ENCODE peak calls at places on chromosomes 16 and 17, in seven cellular contexts. U, Z, N, F, Y, L and I are unnamed samples.

GRCh38 chr16:67431077-67431804 is at the start of gene HSD11B2:
- DNase-seq in U (peak), Z (no peak), N (no peak), F (peak), Y (no peak), L (peak), I (no peak)

GRCh38 chr16:29030086-29030840 is 45.4 kb downstream of the LAT start:
- DNase-seq in U (no peak), Z (peak), N (peak), F (no peak), Y (no peak), L (peak), I (no peak)

GRCh38 chr16:11034481-11034931 is 90.1 kb downstream of the CLEC16A start:
- DNase-seq in U (no peak), Z (no peak), N (no peak), F (no peak), Y (no peak), L (no peak), I (no peak)

GRCh38 chr16:4574919-4575705 is 19.0 kb downstream of the C16orf96 start:
- DNase-seq in U (no peak), Z (no peak), N (no peak), F (no peak), Y (no peak), L (no peak), I (no peak)

GRCh38 chr17:3772764-3773163 is 28.2 kb downstream of the ITGAE start:
- DNase-seq in U (no peak), Z (no peak), N (no peak), F (no peak), Y (no peak), L (no peak), I (no peak)

GRCh38 chr16:8717469-8717868 is 43.1 kb downstream of the ABAT start:
- DNase-seq in U (no peak), Z (no peak), N (no peak), F (no peak), Y (no peak), L (no peak), I (no peak)

GRCh38 chr17:33169580-33170285 is 123.4 kb downstream of the ASIC2 start:
- DNase-seq in U (no peak), Z (no peak), N (no peak), F (peak), Y (no peak), L (no peak), I (no peak)

GRCh38 chr16:56102159-56102798 is 89.0 kb upstream of the GNAO1 start:
- DNase-seq in U (peak), Z (no peak), N (peak), F (no peak), Y (peak), L (peak), I (no peak)

GRCh38 chr17:80946449-80946848 is 45.2 kb upstream of the CHMP6 start:
- DNase-seq in U (no peak), Z (no peak), N (peak), F (no peak), Y (no peak), L (no peak), I (no peak)

GRCh38 chr16:55496509-55497145 is 12.2 kb upstream of the LPCAT2 start:
- DNase-seq in U (no peak), Z (peak), N (no peak), F (no peak), Y (no peak), L (no peak), I (no peak)

GRCh38 chr17:79938696-79939435 is 96.8 kb downstream of the TBC1D16 start:
- DNase-seq in U (peak), Z (no peak), N (no peak), F (no peak), Y (no peak), L (no peak), I (no peak)

GRCh38 chr17:63762106-63763078 is 11.0 kb downstream of the CCDC47 start:
- DNase-seq in U (no peak), Z (no peak), N (no peak), F (no peak), Y (no peak), L (no peak), I (no peak)

GRCh38 chr16:2147981-2148671 is at the start of gene RAB26:
- DNase-seq in U (peak), Z (peak), N (peak), F (peak), Y (peak), L (peak), I (no peak)

GRCh38 chr16:48542020-48542473 is 67.9 kb downstream of the N4BP1 start:
- DNase-seq in U (peak), Z (no peak), N (peak), F (peak), Y (peak), L (peak), I (no peak)

GRCh38 chr16:66858740-66859396 is 14.7 kb downstream of the CA7 start:
- DNase-seq in U (peak), Z (no peak), N (no peak), F (peak), Y (no peak), L (peak), I (no peak)

GRCh38 chr17:44916059-44916780 is 920 bp upstream of the GFAP start:
- DNase-seq in U (no peak), Z (no peak), N (no peak), F (peak), Y (no peak), L (no peak), I (no peak)

GRCh38 chr17:44917456-44917855 is 2.2 kb upstream of the GFAP start:
- DNase-seq in U (peak), Z (no peak), N (peak), F (no peak), Y (no peak), L (no peak), I (no peak)

GRCh38 chr17:44918006-44918405 is 2.7 kb upstream of the GFAP start:
- DNase-seq in U (no peak), Z (no peak), N (no peak), F (peak), Y (no peak), L (no peak), I (no peak)

GRCh38 chr17:44915727-44916058 is 393 bp upstream of the GFAP start:
- DNase-seq in U (no peak), Z (no peak), N (no peak), F (no peak), Y (no peak), L (no peak), I (no peak)

GRCh38 chr17:44916781-44917241 is 1.5 kb upstream of the GFAP start:
- DNase-seq in U (peak), Z (no peak), N (peak), F (peak), Y (peak), L (no peak), I (peak)
- TF ChIP-seq CTCF in U (no peak), Z (no peak), N (no peak), F (no peak), Y (no peak), L (no peak), I (no peak)

GRCh38 chr17:49784636-49785035 is 3.8 kb upstream of the KAT7 start:
- DNase-seq in U (no peak), Z (no peak), N (no peak), F (no peak), Y (no peak), L (no peak), I (no peak)
- H3K4me3 ChIP-seq in U (no peak), Z (no peak), N (no peak), F (no peak), Y (no peak), L (no peak), I (no peak)

DNA sequence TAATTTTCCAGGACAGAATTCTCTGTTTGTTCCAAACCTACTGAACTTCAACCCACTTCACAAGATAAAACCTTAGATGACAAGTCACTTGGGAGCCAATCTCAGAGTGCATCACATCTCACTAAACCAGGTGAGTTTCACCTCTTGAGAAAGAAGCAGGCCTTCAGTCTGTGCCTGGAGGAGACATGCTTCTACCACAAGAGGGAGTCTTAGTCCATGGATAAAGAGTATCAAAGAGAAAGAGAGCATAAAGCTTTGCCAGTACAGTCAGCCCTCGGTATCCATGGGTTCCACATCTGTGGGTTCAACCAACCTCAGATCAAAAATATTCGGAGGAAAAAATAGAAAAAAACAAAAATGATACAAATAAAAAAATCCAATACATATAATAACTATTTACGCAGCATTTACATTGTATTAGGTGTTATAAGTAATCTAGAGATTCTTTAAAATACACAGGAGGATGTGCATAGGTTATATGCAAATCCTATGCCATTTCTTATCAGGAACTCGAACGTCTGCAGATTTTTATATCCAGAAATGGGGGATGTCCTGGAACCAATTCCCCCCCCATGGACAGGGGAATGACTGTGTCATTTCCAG is 37.7 kb downstream of the DUSP14 start:
- DNase-seq in U (no peak), Z (no peak), N (no peak), F (peak), Y (no peak), L (peak), I (no peak)
- TF ChIP-seq CTCF in U (peak), Z (peak), N (peak), F (peak), Y (peak), L (peak), I (peak)

GRCh38 chr17:19316756-19317358 is 45.7 kb downstream of the B9D1 start:
- DNase-seq in U (no peak), Z (no peak), N (peak), F (no peak), Y (no peak), L (no peak), I (no peak)
- H3K4me3 ChIP-seq in U (no peak), Z (no peak), N (no peak), F (no peak), Y (no peak), L (no peak), I (no peak)

GRCh38 chr16:20997147-20997546 is 96.6 kb downstream of the LYRM1 start:
- DNase-seq in U (no peak), Z (no peak), N (no peak), F (no peak), Y (no peak), L (no peak), I (no peak)

GRCh38 chr16:20995711-20996110 is 95.1 kb downstream of the LYRM1 start:
- DNase-seq in U (no peak), Z (no peak), N (no peak), F (no peak), Y (no peak), L (no peak), I (no peak)

GRCh38 chr16:21005008-21005407 is 104.4 kb downstream of the LYRM1 start:
- DNase-seq in U (no peak), Z (no peak), N (no peak), F (no peak), Y (no peak), L (no peak), I (no peak)

DNA sequence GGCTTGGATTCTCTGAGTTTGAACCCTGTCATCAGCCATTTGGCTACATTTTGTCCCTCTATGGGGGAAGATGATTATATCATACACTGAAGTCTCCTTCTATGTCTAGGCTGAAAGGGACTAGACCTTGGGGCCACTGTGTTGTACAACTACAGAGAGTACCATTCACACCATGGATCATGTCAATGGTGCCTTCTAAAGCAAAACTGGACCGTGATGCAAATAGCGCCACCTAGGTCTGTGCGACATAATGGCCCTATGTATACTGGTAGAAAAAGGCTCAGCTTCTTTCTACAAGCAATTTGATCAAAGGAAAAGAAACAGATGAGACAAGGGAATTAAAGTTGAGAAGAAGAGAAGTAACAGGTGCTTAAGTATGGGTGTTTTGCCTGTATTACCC is 100.7 kb downstream of the LYRM1 start:
- DNase-seq in U (no peak), Z (no peak), N (no peak), F (peak), Y (peak), L (peak), I (no peak)
- TF ChIP-seq CTCF in U (peak), Z (peak), N (no peak), F (peak), Y (peak), L (peak), I (peak)

GRCh38 chr17:65051922-65052321 is 4.6 kb downstream of the GNA13 start:
- DNase-seq in U (no peak), Z (no peak), N (no peak), F (no peak), Y (no peak), L (no peak), I (no peak)
- H3K4me3 ChIP-seq in U (no peak), Z (no peak), N (no peak), F (no peak), Y (no peak), L (no peak), I (no peak)

GRCh38 chr17:68441064-68441770 is 16.1 kb downstream of the WIPI1 start:
- DNase-seq in U (no peak), Z (peak), N (no peak), F (peak), Y (no peak), L (no peak), I (no peak)
- TF ChIP-seq CTCF in U (no peak), Z (no peak), N (no peak), F (no peak), Y (no peak), L (no peak), I (no peak)